ENCODE peak calls at places on chromosomes 6 and 20, in seven cellular contexts. One of them, this sample, is unnamed.

GRCh38 chr6:139738801-139739490 is 364.5 kb upstream of the CITED2 start:
- DNase-seq in Calu3: no peak
- DNase-seq in body of pancreas: no peak
- DNase-seq in stimulated activated CD8-positive, alpha-beta memory T cell treated with anti-CD3 and anti-CD28 coated beads, Interleukin-15, amount 100 ng/mL, for 1 hour: no peak
- DNase-seq in germinal center: no peak
- DNase-seq in T-helper 1 cell: no peak
- DNase-seq in CD4-positive, CD25-positive, alpha-beta regulatory T cell: no peak
- DNase-seq in this sample: no peak

GRCh38 chr6:30100154-30100553 is 12.7 kb downstream of the TRIM31 start:
- DNase-seq in germinal center: no peak
- DNase-seq in CD4-positive, CD25-positive, alpha-beta regulatory T cell: no peak
- DNase-seq in body of pancreas: no peak
- DNase-seq in stimulated activated CD8-positive, alpha-beta memory T cell treated with anti-CD3 and anti-CD28 coated beads, Interleukin-15, amount 100 ng/mL, for 1 hour: no peak
- DNase-seq in T-helper 1 cell: no peak
- DNase-seq in Calu3: no peak
- DNase-seq in this sample: no peak

GRCh38 chr6:36098920-36099647 is 31.2 kb upstream of the MAPK13 start:
- DNase-seq in T-helper 1 cell: no peak
- DNase-seq in stimulated activated CD8-positive, alpha-beta memory T cell treated with anti-CD3 and anti-CD28 coated beads, Interleukin-15, amount 100 ng/mL, for 1 hour: no peak
- DNase-seq in Calu3: no peak
- DNase-seq in body of pancreas: no peak
- DNase-seq in CD4-positive, CD25-positive, alpha-beta regulatory T cell: no peak
- DNase-seq in germinal center: no peak
- DNase-seq in this sample: peak; percentile 54

GRCh38 chr6:38527371-38527770 is 112.4 kb downstream of the BTBD9 start:
- DNase-seq in Calu3: no peak
- DNase-seq in T-helper 1 cell: no peak
- DNase-seq in CD4-positive, CD25-positive, alpha-beta regulatory T cell: no peak
- DNase-seq in stimulated activated CD8-positive, alpha-beta memory T cell treated with anti-CD3 and anti-CD28 coated beads, Interleukin-15, amount 100 ng/mL, for 1 hour: no peak
- DNase-seq in body of pancreas: no peak
- DNase-seq in germinal center: no peak
- DNase-seq in this sample: peak; percentile 20

GRCh38 chr6:138258991-138259390 is 40.7 kb upstream of the PBOV1 start:
- DNase-seq in T-helper 1 cell: no peak
- DNase-seq in Calu3: no peak
- DNase-seq in CD4-positive, CD25-positive, alpha-beta regulatory T cell: no peak
- DNase-seq in body of pancreas: no peak
- DNase-seq in germinal center: no peak
- DNase-seq in stimulated activated CD8-positive, alpha-beta memory T cell treated with anti-CD3 and anti-CD28 coated beads, Interleukin-15, amount 100 ng/mL, for 1 hour: no peak
- DNase-seq in this sample: no peak

GRCh38 chr20:37598101-37598530 is 70.4 kb upstream of the BLCAP start:
- DNase-seq in germinal center: no peak
- DNase-seq in T-helper 1 cell: no peak
- DNase-seq in CD4-positive, CD25-positive, alpha-beta regulatory T cell: no peak
- DNase-seq in stimulated activated CD8-positive, alpha-beta memory T cell treated with anti-CD3 and anti-CD28 coated beads, Interleukin-15, amount 100 ng/mL, for 1 hour: no peak
- DNase-seq in Calu3: no peak
- DNase-seq in body of pancreas: no peak
- DNase-seq in this sample: no peak

GRCh38 chr6:166592818-166593217 is 6.3 kb upstream of the RAMACL start:
- DNase-seq in stimulated activated CD8-positive, alpha-beta memory T cell treated with anti-CD3 and anti-CD28 coated beads, Interleukin-15, amount 100 ng/mL, for 1 hour: no peak
- DNase-seq in T-helper 1 cell: no peak
- DNase-seq in Calu3: no peak
- DNase-seq in CD4-positive, CD25-positive, alpha-beta regulatory T cell: no peak
- DNase-seq in germinal center: no peak
- DNase-seq in body of pancreas: no peak
- DNase-seq in this sample: no peak

GRCh38 chr6:41970436-41970846 is 28.8 kb upstream of the CCND3 start:
- DNase-seq in CD4-positive, CD25-positive, alpha-beta regulatory T cell: no peak
- DNase-seq in body of pancreas: no peak
- DNase-seq in stimulated activated CD8-positive, alpha-beta memory T cell treated with anti-CD3 and anti-CD28 coated beads, Interleukin-15, amount 100 ng/mL, for 1 hour: no peak
- DNase-seq in germinal center: no peak
- DNase-seq in Calu3: no peak
- DNase-seq in T-helper 1 cell: no peak
- DNase-seq in this sample: peak; percentile 16

GRCh38 chr6:158595223-158595622 is 35.3 kb downstream of the TMEM181 start:
- DNase-seq in Calu3: no peak
- DNase-seq in germinal center: peak; percentile 44
- DNase-seq in CD4-positive, CD25-positive, alpha-beta regulatory T cell: no peak
- DNase-seq in stimulated activated CD8-positive, alpha-beta memory T cell treated with anti-CD3 and anti-CD28 coated beads, Interleukin-15, amount 100 ng/mL, for 1 hour: no peak
- DNase-seq in body of pancreas: no peak
- DNase-seq in T-helper 1 cell: no peak
- DNase-seq in this sample: peak; percentile 24

GRCh38 chr20:63031251-63032014 is 24.7 kb upstream of the BHLHE23 start:
- DNase-seq in Calu3: no peak
- DNase-seq in T-helper 1 cell: no peak
- DNase-seq in body of pancreas: no peak
- DNase-seq in CD4-positive, CD25-positive, alpha-beta regulatory T cell: no peak
- DNase-seq in germinal center: no peak
- DNase-seq in stimulated activated CD8-positive, alpha-beta memory T cell treated with anti-CD3 and anti-CD28 coated beads, Interleukin-15, amount 100 ng/mL, for 1 hour: no peak
- DNase-seq in this sample: no peak

GRCh38 chr20:38698541-38698940 is 25.7 kb upstream of the SLC32A1 start:
- DNase-seq in T-helper 1 cell: no peak
- DNase-seq in germinal center: no peak
- DNase-seq in CD4-positive, CD25-positive, alpha-beta regulatory T cell: no peak
- DNase-seq in body of pancreas: no peak
- DNase-seq in stimulated activated CD8-positive, alpha-beta memory T cell treated with anti-CD3 and anti-CD28 coated beads, Interleukin-15, amount 100 ng/mL, for 1 hour: no peak
- DNase-seq in Calu3: no peak
- DNase-seq in this sample: no peak

GRCh38 chr20:54995021-54995420 is 519.6 kb downstream of the DOK5 start:
- DNase-seq in stimulated activated CD8-positive, alpha-beta memory T cell treated with anti-CD3 and anti-CD28 coated beads, Interleukin-15, amount 100 ng/mL, for 1 hour: no peak
- DNase-seq in T-helper 1 cell: no peak
- DNase-seq in Calu3: no peak
- DNase-seq in germinal center: no peak
- DNase-seq in CD4-positive, CD25-positive, alpha-beta regulatory T cell: no peak
- DNase-seq in body of pancreas: no peak
- DNase-seq in this sample: no peak

GRCh38 chr6:111683126-111683525 is 77.4 kb upstream of the TRAF3IP2 start:
- DNase-seq in CD4-positive, CD25-positive, alpha-beta regulatory T cell: no peak
- DNase-seq in T-helper 1 cell: no peak
- DNase-seq in body of pancreas: no peak
- DNase-seq in germinal center: no peak
- DNase-seq in stimulated activated CD8-positive, alpha-beta memory T cell treated with anti-CD3 and anti-CD28 coated beads, Interleukin-15, amount 100 ng/mL, for 1 hour: no peak
- DNase-seq in Calu3: no peak
- DNase-seq in this sample: no peak

GRCh38 chr6:52664991-52665686 is 5.8 kb upstream of the TMEM14A start:
- DNase-seq in T-helper 1 cell: no peak
- DNase-seq in germinal center: no peak
- DNase-seq in body of pancreas: no peak
- DNase-seq in Calu3: no peak
- DNase-seq in stimulated activated CD8-positive, alpha-beta memory T cell treated with anti-CD3 and anti-CD28 coated beads, Interleukin-15, amount 100 ng/mL, for 1 hour: no peak
- DNase-seq in CD4-positive, CD25-positive, alpha-beta regulatory T cell: no peak
- DNase-seq in this sample: no peak

GRCh38 chr6:52534966-52535390 is 41.9 kb downstream of the TRAM2 start:
- DNase-seq in germinal center: no peak
- DNase-seq in body of pancreas: no peak
- DNase-seq in stimulated activated CD8-positive, alpha-beta memory T cell treated with anti-CD3 and anti-CD28 coated beads, Interleukin-15, amount 100 ng/mL, for 1 hour: no peak
- DNase-seq in T-helper 1 cell: no peak
- DNase-seq in Calu3: no peak
- DNase-seq in CD4-positive, CD25-positive, alpha-beta regulatory T cell: no peak
- DNase-seq in this sample: peak; percentile 53

GRCh38 chr6:8000080-8001035 is 63.8 kb downstream of the BLOC1S5 start:
- DNase-seq in T-helper 1 cell: no peak
- DNase-seq in CD4-positive, CD25-positive, alpha-beta regulatory T cell: no peak
- DNase-seq in body of pancreas: no peak
- DNase-seq in stimulated activated CD8-positive, alpha-beta memory T cell treated with anti-CD3 and anti-CD28 coated beads, Interleukin-15, amount 100 ng/mL, for 1 hour: no peak
- DNase-seq in germinal center: no peak
- DNase-seq in Calu3: no peak
- DNase-seq in this sample: peak; percentile 99

GRCh38 chr20:46060301-46060881 is 29.4 kb downstream of the NCOA5 start:
- DNase-seq in body of pancreas: no peak
- DNase-seq in Calu3: no peak
- DNase-seq in T-helper 1 cell: no peak
- DNase-seq in germinal center: peak; percentile 31
- DNase-seq in stimulated activated CD8-positive, alpha-beta memory T cell treated with anti-CD3 and anti-CD28 coated beads, Interleukin-15, amount 100 ng/mL, for 1 hour: no peak
- DNase-seq in CD4-positive, CD25-positive, alpha-beta regulatory T cell: no peak
- DNase-seq in this sample: peak; percentile 64

GRCh38 chr20:3744806-3745685 is 12.6 kb downstream of the HSPA12B start:
- DNase-seq in stimulated activated CD8-positive, alpha-beta memory T cell treated with anti-CD3 and anti-CD28 coated beads, Interleukin-15, amount 100 ng/mL, for 1 hour: peak; percentile 42
- DNase-seq in CD4-positive, CD25-positive, alpha-beta regulatory T cell: peak; percentile 72
- DNase-seq in body of pancreas: peak; percentile 80
- DNase-seq in T-helper 1 cell: peak; percentile 72
- DNase-seq in germinal center: peak; percentile 82
- DNase-seq in Calu3: peak; percentile 59
- DNase-seq in this sample: peak; percentile 73

GRCh38 chr20:62248890-62249560 is 10.7 kb downstream of the OSBPL2 start:
- DNase-seq in germinal center: no peak
- DNase-seq in stimulated activated CD8-positive, alpha-beta memory T cell treated with anti-CD3 and anti-CD28 coated beads, Interleukin-15, amount 100 ng/mL, for 1 hour: no peak
- DNase-seq in Calu3: no peak
- DNase-seq in CD4-positive, CD25-positive, alpha-beta regulatory T cell: no peak
- DNase-seq in T-helper 1 cell: no peak
- DNase-seq in body of pancreas: no peak
- DNase-seq in this sample: no peak

GRCh38 chr6:98586163-98586562 is 248.2 kb upstream of the POU3F2 start:
- DNase-seq in CD4-positive, CD25-positive, alpha-beta regulatory T cell: no peak
- DNase-seq in Calu3: no peak
- DNase-seq in stimulated activated CD8-positive, alpha-beta memory T cell treated with anti-CD3 and anti-CD28 coated beads, Interleukin-15, amount 100 ng/mL, for 1 hour: no peak
- DNase-seq in body of pancreas: no peak
- DNase-seq in germinal center: no peak
- DNase-seq in T-helper 1 cell: no peak
- DNase-seq in this sample: no peak

GRCh38 chr6:147161974-147162495 is 42.2 kb upstream of the STXBP5 start:
- DNase-seq in CD4-positive, CD25-positive, alpha-beta regulatory T cell: no peak
- DNase-seq in stimulated activated CD8-positive, alpha-beta memory T cell treated with anti-CD3 and anti-CD28 coated beads, Interleukin-15, amount 100 ng/mL, for 1 hour: no peak
- DNase-seq in T-helper 1 cell: no peak
- DNase-seq in Calu3: no peak
- DNase-seq in germinal center: no peak
- DNase-seq in body of pancreas: no peak
- DNase-seq in this sample: peak; percentile 80

GRCh38 chr20:50572922-50573777 is 63.0 kb downstream of the PTPN1 start:
- DNase-seq in germinal center: no peak
- DNase-seq in CD4-positive, CD25-positive, alpha-beta regulatory T cell: no peak
- DNase-seq in T-helper 1 cell: no peak
- DNase-seq in stimulated activated CD8-positive, alpha-beta memory T cell treated with anti-CD3 and anti-CD28 coated beads, Interleukin-15, amount 100 ng/mL, for 1 hour: no peak
- DNase-seq in Calu3: no peak
- DNase-seq in body of pancreas: no peak
- DNase-seq in this sample: peak; percentile 86

GRCh38 chr6:105345506-105345905 is 57.4 kb downstream of the PREP start:
- DNase-seq in Calu3: no peak
- DNase-seq in body of pancreas: no peak
- DNase-seq in germinal center: no peak
- DNase-seq in stimulated activated CD8-positive, alpha-beta memory T cell treated with anti-CD3 and anti-CD28 coated beads, Interleukin-15, amount 100 ng/mL, for 1 hour: no peak
- DNase-seq in T-helper 1 cell: no peak
- DNase-seq in CD4-positive, CD25-positive, alpha-beta regulatory T cell: no peak
- DNase-seq in this sample: no peak

GRCh38 chr20:16802652-16802935 is 54.4 kb downstream of the OTOR start:
- DNase-seq in T-helper 1 cell: no peak
- DNase-seq in Calu3: no peak
- DNase-seq in germinal center: no peak
- DNase-seq in stimulated activated CD8-positive, alpha-beta memory T cell treated with anti-CD3 and anti-CD28 coated beads, Interleukin-15, amount 100 ng/mL, for 1 hour: no peak
- DNase-seq in CD4-positive, CD25-positive, alpha-beta regulatory T cell: no peak
- DNase-seq in body of pancreas: no peak
- DNase-seq in this sample: no peak

GRCh38 chr20:43787937-43788336 is 61.1 kb upstream of the GTSF1L start:
- DNase-seq in body of pancreas: no peak
- DNase-seq in T-helper 1 cell: no peak
- DNase-seq in stimulated activated CD8-positive, alpha-beta memory T cell treated with anti-CD3 and anti-CD28 coated beads, Interleukin-15, amount 100 ng/mL, for 1 hour: no peak
- DNase-seq in germinal center: no peak
- DNase-seq in CD4-positive, CD25-positive, alpha-beta regulatory T cell: no peak
- DNase-seq in Calu3: no peak
- DNase-seq in this sample: no peak

GRCh38 chr6:30394139-30394538 is 49.2 kb downstream of the RPP21 start:
- DNase-seq in T-helper 1 cell: no peak
- DNase-seq in body of pancreas: no peak
- DNase-seq in germinal center: no peak
- DNase-seq in Calu3: peak; percentile 36
- DNase-seq in CD4-positive, CD25-positive, alpha-beta regulatory T cell: no peak
- DNase-seq in stimulated activated CD8-positive, alpha-beta memory T cell treated with anti-CD3 and anti-CD28 coated beads, Interleukin-15, amount 100 ng/mL, for 1 hour: no peak
- DNase-seq in this sample: no peak

GRCh38 chr6:99813565-99813964 is 180.5 kb downstream of the MCHR2 start:
- DNase-seq in stimulated activated CD8-positive, alpha-beta memory T cell treated with anti-CD3 and anti-CD28 coated beads, Interleukin-15, amount 100 ng/mL, for 1 hour: no peak
- DNase-seq in T-helper 1 cell: no peak
- DNase-seq in CD4-positive, CD25-positive, alpha-beta regulatory T cell: no peak
- DNase-seq in germinal center: no peak
- DNase-seq in body of pancreas: no peak
- DNase-seq in Calu3: no peak
- DNase-seq in this sample: no peak

GRCh38 chr20:43960231-43960630 is 45.6 kb downstream of the TOX2 start:
- DNase-seq in CD4-positive, CD25-positive, alpha-beta regulatory T cell: no peak
- DNase-seq in T-helper 1 cell: no peak
- DNase-seq in body of pancreas: no peak
- DNase-seq in Calu3: no peak
- DNase-seq in stimulated activated CD8-positive, alpha-beta memory T cell treated with anti-CD3 and anti-CD28 coated beads, Interleukin-15, amount 100 ng/mL, for 1 hour: no peak
- DNase-seq in germinal center: no peak
- DNase-seq in this sample: no peak

GRCh38 chr6:101397199-101397598 is 3.7 kb downstream of the GRIK2 start:
- DNase-seq in CD4-positive, CD25-positive, alpha-beta regulatory T cell: no peak
- DNase-seq in body of pancreas: no peak
- DNase-seq in T-helper 1 cell: no peak
- DNase-seq in Calu3: no peak
- DNase-seq in stimulated activated CD8-positive, alpha-beta memory T cell treated with anti-CD3 and anti-CD28 coated beads, Interleukin-15, amount 100 ng/mL, for 1 hour: no peak
- DNase-seq in germinal center: no peak
- DNase-seq in this sample: no peak

GRCh38 chr6:99434702-99435530 is 9.8 kb upstream of the PNISR start:
- DNase-seq in body of pancreas: no peak
- DNase-seq in stimulated activated CD8-positive, alpha-beta memory T cell treated with anti-CD3 and anti-CD28 coated beads, Interleukin-15, amount 100 ng/mL, for 1 hour: no peak
- DNase-seq in germinal center: peak; percentile 33
- DNase-seq in T-helper 1 cell: no peak
- DNase-seq in CD4-positive, CD25-positive, alpha-beta regulatory T cell: no peak
- DNase-seq in Calu3: no peak
- DNase-seq in this sample: peak; percentile 57